ENCODE peak calls at places on chromosomes 12 and 14, in six cellular contexts. G is CD4-positive, alpha-beta memory T cell; P is tibial artery; E is vagina; T is prostate gland; O is CD8-positive, alpha-beta T cell. M is an unnamed sample. For H3K27me3 and H3K36me3, the result is how much of the 10 kb centered on the place peaks cover.

GRCh38 chr12:59472273-59472672 is 123.6 kb upstream of the SLC16A7 start:
- DNase-seq in P (no peak), G (no peak), O (no peak), E (no peak), T (no peak), M (no peak)

GRCh38 chr12:109329710-109330109 is 18.0 kb upstream of the MYO1H start:
- DNase-seq in T (no peak), P (no peak), E (no peak), O (no peak), G (no peak), M (no peak)

GRCh38 chr14:56322531-56322930 is 204.3 kb downstream of the PELI2 start:
- DNase-seq in E (no peak), G (no peak), P (no peak), O (no peak), T (no peak), M (no peak)

GRCh38 chr12:118145113-118145797 is 9.3 kb downstream of the PEBP1 start:
- DNase-seq in P (no peak), G (no peak), T (no peak), O (no peak), E (no peak), M (no peak)

GRCh38 chr12:55771736-55772135 is 28.8 kb downstream of the GDF11 start:
- DNase-seq in E (no peak), G (no peak), O (no peak), P (no peak), T (no peak), M (no peak)

GRCh38 chr12:6644257-6644596 is 3.0 kb downstream of the ACRBP start:
- DNase-seq in T (no peak), P (no peak), O (no peak), G (no peak), E (no peak), M (no peak)

GRCh38 chr14:26594148-26594547 is 3.7 kb downstream of the NOVA1 start:
- DNase-seq in P (no peak), E (no peak), T (no peak), O (no peak), G (no peak), M (no peak)

GRCh38 chr12:123907726-123908476 is 64.7 kb downstream of the CCDC92 start:
- DNase-seq in E (no peak), T (no peak), G (no peak), O (no peak), P (no peak), M (no peak)

GRCh38 chr14:105368032-105368417 is 30.3 kb upstream of the TEX22 start:
- DNase-seq in P (no peak), T (no peak), E (no peak), O (no peak), G (no peak), M (no peak)

GRCh38 chr12:98418357-98419075 is 96.9 kb upstream of the TMPO start:
- DNase-seq in G (no peak), P (peak), T (peak), E (no peak), O (no peak), M (no peak)

GRCh38 chr14:73606271-73606670 is 6.0 kb upstream of the ACOT6 start:
- DNase-seq in E (no peak), T (no peak), P (no peak), G (no peak), O (no peak), M (no peak)

GRCh38 chr12:125206757-125207156 is 141.5 kb downstream of the AACS start:
- DNase-seq in E (no peak), P (no peak), O (no peak), G (no peak), T (no peak), M (no peak)

GRCh38 chr12:131189781-131190180 is 236.1 kb downstream of the ADGRD1 start:
- DNase-seq in G (no peak), T (no peak), P (no peak), E (no peak), O (no peak), M (no peak)

GRCh38 chr12:12181516-12181915 is 85.3 kb downstream of the LRP6 start:
- DNase-seq in G (no peak), P (no peak), E (no peak), T (no peak), O (no peak), M (no peak)

GRCh38 chr14:56703947-56704346 is 106.3 kb downstream of the OTX2 start:
- DNase-seq in E (no peak), O (no peak), T (no peak), P (no peak), G (no peak), M (no peak)

GRCh38 chr14:76958020-76958965 is 70.2 kb downstream of the IRF2BPL start:
- DNase-seq in E (no peak), O (no peak), P (no peak), G (no peak), T (no peak), M (no peak)

GRCh38 chr12:2190896-2191533 is 138.2 kb downstream of the CACNA1C start:
- DNase-seq in E (no peak), P (no peak), G (no peak), O (no peak), T (no peak), M (no peak)

GRCh38 chr12:99746538-99746937 is 99.0 kb downstream of the GARIN6 start:
- DNase-seq in T (no peak), O (no peak), E (no peak), G (no peak), P (no peak), M (no peak)

GRCh38 chr12:3990356-3990975 is 117.3 kb upstream of the PARP11 start:
- DNase-seq in E (no peak), T (no peak), P (no peak), G (no peak), O (no peak), M (no peak)

GRCh38 chr14:39773387-39773786 is 341.2 kb upstream of the FBXO33 start:
- DNase-seq in O (no peak), E (no peak), G (no peak), P (no peak), T (no peak), M (no peak)

GRCh38 chr14:94562941-94563883 is 2.0 kb downstream of the SERPINA4 start:
- DNase-seq in G (no peak), O (no peak), P (peak), E (no peak), T (no peak), M (no peak)

GRCh38 chr12:70971395-70971794 is 50.9 kb upstream of the PTPRR start:
- DNase-seq in T (no peak), E (no peak), O (no peak), G (no peak), P (no peak), M (no peak)

GRCh38 chr12:105995986-105996385 is 142.8 kb downstream of the NUAK1 start:
- DNase-seq in P (no peak), G (no peak), T (no peak), O (no peak), E (no peak), M (no peak)

GRCh38 chr12:88998421-88998820 is 353.9 kb downstream of the DUSP6 start:
- DNase-seq in P (no peak), G (no peak), O (no peak), E (no peak), T (no peak), M (no peak)

GRCh38 chr12:118061876-118062791 is 1.2 kb upstream of the WSB2 start:
- DNase-seq in P (peak), O (no peak), E (no peak), T (peak), G (peak), M (no peak)

GRCh38 chr12:78959556-78959955 is 95.0 kb downstream of the SYT1 start:
- DNase-seq in G (no peak), P (no peak), E (no peak), T (no peak), O (no peak), M (no peak)

GRCh38 chr12:43362910-43363694 is 188.9 kb downstream of the ADAMTS20 start:
- DNase-seq in O (no peak), T (no peak), E (no peak), P (no peak), G (no peak), M (no peak)

GRCh38 chr14:68548194-68549056 is 244.4 kb downstream of the ZFP36L1 start:
- DNase-seq in T (peak), O (no peak), P (peak), G (no peak), E (no peak), M (no peak)

GRCh38 chr14:70398706-70399431 is 18.0 kb downstream of the SYNJ2BP start:
- DNase-seq in O (no peak), T (no peak), P (no peak), E (no peak), G (no peak), M (no peak)

GRCh38 chr14:90522585-90523191 is 125.9 kb downstream of the CALM1 start:
- DNase-seq in G (no peak), T (peak), E (no peak), P (peak), O (no peak), M (no peak)

GRCh38 chr12:85280138-85280983 is at the start of gene ALX1:
- DNase-seq in E (no peak), P (peak), G (no peak), O (no peak), T (no peak), M (no peak)
- H3K27me3 ChIP-seq in E (under half), P (under half), G (under half), O (under half), T (under half), M (under half)

GRCh38 chr12:113552760-113553159 is 81.1 kb upstream of the LHX5 start:
- DNase-seq in G (no peak), P (no peak), O (no peak), T (no peak), E (no peak), M (no peak)

GRCh38 chr12:113551563-113551962 is 79.9 kb upstream of the LHX5 start:
- DNase-seq in T (no peak), P (no peak), G (no peak), O (no peak), E (no peak), M (no peak)

GRCh38 chr12:113559466-113559865 is 87.8 kb upstream of the LHX5 start:
- DNase-seq in O (no peak), P (no peak), T (no peak), G (no peak), E (no peak), M (no peak)

GRCh38 chr12:113555226-113555625 is 83.6 kb upstream of the LHX5 start:
- DNase-seq in O (no peak), G (no peak), T (no peak), E (no peak), P (no peak), M (no peak)
- H3K36me3 ChIP-seq in O (under half), G (under half), T (under half), E (under half), P (under half), M (under half)

DNA sequence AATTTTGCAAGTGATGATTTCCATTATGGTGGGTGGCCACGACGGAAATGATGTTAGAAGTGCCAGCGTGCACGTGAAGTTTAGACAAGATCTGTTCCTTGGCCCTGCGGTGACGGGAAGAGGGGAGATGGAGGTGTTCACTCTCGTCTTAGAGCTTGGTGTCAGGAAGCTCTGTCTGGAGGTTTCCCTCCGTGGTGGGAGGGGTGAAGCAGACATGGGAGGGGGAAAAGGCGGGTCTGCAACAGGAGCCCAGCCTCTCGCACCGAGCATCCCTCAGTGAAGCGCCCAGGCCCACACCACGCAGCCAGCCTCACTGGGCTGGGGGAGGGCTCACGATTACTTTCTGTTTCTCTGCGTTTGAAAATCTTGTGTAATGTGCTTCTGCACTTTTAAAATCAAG is 26.3 kb downstream of the EML1 start:
- DNase-seq in P (no peak), G (peak), T (no peak), E (no peak), O (no peak), M (no peak)
- H3K27me3 ChIP-seq in P (under half), G (under half), T (under half), E (under half), O (under half), M (under half)

GRCh38 chr12:32603071-32603470 is 76.0 kb upstream of the DNM1L start:
- DNase-seq in O (no peak), E (no peak), T (no peak), G (no peak), P (no peak), M (no peak)
- H3K36me3 ChIP-seq in O (under half), E (under half), T (under half), G (under half), P (half or more), M (under half)

M was measured in naive thymus-derived CD4-positive, alpha-beta T cell.